ENCODE peak calls at places on chromosomes 1 and 21, in eight cellular contexts. One of them, this sample, is unnamed.

GRCh38 chr1:53535846-53536245 is 76.6 kb downstream of the DMRTB1 start:
- DNase-seq in HAP-1: no peak
- DNase-seq in cardiac muscle cell: no peak
- DNase-seq in tibial nerve: no peak
- DNase-seq in CD8-positive, alpha-beta T cell: no peak
- DNase-seq in mesendoderm: no peak
- DNase-seq in CD4-positive, alpha-beta memory T cell: no peak
- DNase-seq in effector memory CD4-positive, alpha-beta T cell: no peak
- DNase-seq in this sample: no peak

GRCh38 chr1:47471163-47471562 is 33.3 kb downstream of the FOXD2 start:
- DNase-seq in HAP-1: no peak
- DNase-seq in cardiac muscle cell: no peak
- DNase-seq in tibial nerve: peak; percentile 67
- DNase-seq in CD8-positive, alpha-beta T cell: no peak
- DNase-seq in mesendoderm: no peak
- DNase-seq in CD4-positive, alpha-beta memory T cell: no peak
- DNase-seq in effector memory CD4-positive, alpha-beta T cell: no peak
- DNase-seq in this sample: no peak

GRCh38 chr1:205921559-205921887 is 21.7 kb downstream of the SLC26A9 start:
- DNase-seq in HAP-1: no peak
- DNase-seq in cardiac muscle cell: no peak
- DNase-seq in tibial nerve: no peak
- DNase-seq in CD8-positive, alpha-beta T cell: no peak
- DNase-seq in mesendoderm: no peak
- DNase-seq in CD4-positive, alpha-beta memory T cell: no peak
- DNase-seq in effector memory CD4-positive, alpha-beta T cell: no peak
- DNase-seq in this sample: no peak

GRCh38 chr1:66351913-66352312 is 182.0 kb upstream of the SGIP1 start:
- DNase-seq in HAP-1: no peak
- DNase-seq in cardiac muscle cell: no peak
- DNase-seq in tibial nerve: no peak
- DNase-seq in CD8-positive, alpha-beta T cell: no peak
- DNase-seq in mesendoderm: peak; percentile 59
- DNase-seq in CD4-positive, alpha-beta memory T cell: peak; percentile 81
- DNase-seq in effector memory CD4-positive, alpha-beta T cell: peak; percentile 48
- DNase-seq in this sample: peak; percentile 37

GRCh38 chr1:111402083-111402482 is 25.5 kb downstream of the OVGP1 start:
- DNase-seq in HAP-1: no peak
- DNase-seq in cardiac muscle cell: no peak
- DNase-seq in tibial nerve: no peak
- DNase-seq in CD8-positive, alpha-beta T cell: no peak
- DNase-seq in mesendoderm: no peak
- DNase-seq in CD4-positive, alpha-beta memory T cell: no peak
- DNase-seq in effector memory CD4-positive, alpha-beta T cell: no peak
- DNase-seq in this sample: no peak

GRCh38 chr1:78492376-78492950 is 1.7 kb downstream of the PTGFR start:
- DNase-seq in HAP-1: no peak
- DNase-seq in cardiac muscle cell: no peak
- DNase-seq in tibial nerve: no peak
- DNase-seq in CD8-positive, alpha-beta T cell: no peak
- DNase-seq in mesendoderm: no peak
- DNase-seq in CD4-positive, alpha-beta memory T cell: no peak
- DNase-seq in effector memory CD4-positive, alpha-beta T cell: no peak
- DNase-seq in this sample: no peak

GRCh38 chr21:42125571-42126544 is 54.7 kb downstream of the UMODL1 start:
- DNase-seq in HAP-1: no peak
- DNase-seq in cardiac muscle cell: no peak
- DNase-seq in tibial nerve: no peak
- DNase-seq in CD8-positive, alpha-beta T cell: no peak
- DNase-seq in mesendoderm: peak; percentile 52
- DNase-seq in CD4-positive, alpha-beta memory T cell: no peak
- DNase-seq in effector memory CD4-positive, alpha-beta T cell: no peak
- DNase-seq in this sample: peak; percentile 10

GRCh38 chr1:7293702-7294630 is 477.1 kb upstream of the VAMP3 start:
- DNase-seq in HAP-1: no peak
- DNase-seq in cardiac muscle cell: no peak
- DNase-seq in tibial nerve: no peak
- DNase-seq in CD8-positive, alpha-beta T cell: no peak
- DNase-seq in mesendoderm: no peak
- DNase-seq in CD4-positive, alpha-beta memory T cell: no peak
- DNase-seq in effector memory CD4-positive, alpha-beta T cell: no peak
- DNase-seq in this sample: no peak

GRCh38 chr1:7752512-7753417 is 18.3 kb upstream of the VAMP3 start:
- DNase-seq in HAP-1: peak; percentile 75
- DNase-seq in cardiac muscle cell: peak; percentile 77
- DNase-seq in tibial nerve: peak; percentile 50
- DNase-seq in CD8-positive, alpha-beta T cell: peak; percentile 55
- DNase-seq in mesendoderm: peak; percentile 81
- DNase-seq in CD4-positive, alpha-beta memory T cell: peak; percentile 53
- DNase-seq in effector memory CD4-positive, alpha-beta T cell: peak; percentile 47
- DNase-seq in this sample: peak; percentile 73

GRCh38 chr1:19376428-19377372 is 64.6 kb downstream of the SLC66A1 start:
- DNase-seq in HAP-1: no peak
- DNase-seq in cardiac muscle cell: no peak
- DNase-seq in tibial nerve: no peak
- DNase-seq in CD8-positive, alpha-beta T cell: no peak
- DNase-seq in mesendoderm: no peak
- DNase-seq in CD4-positive, alpha-beta memory T cell: no peak
- DNase-seq in effector memory CD4-positive, alpha-beta T cell: no peak
- DNase-seq in this sample: peak; percentile 91

GRCh38 chr1:161044535-161044907 is 1.3 kb downstream of the USF1 start:
- DNase-seq in HAP-1: peak; percentile 43
- DNase-seq in cardiac muscle cell: no peak
- DNase-seq in tibial nerve: no peak
- DNase-seq in CD8-positive, alpha-beta T cell: no peak
- DNase-seq in mesendoderm: no peak
- DNase-seq in CD4-positive, alpha-beta memory T cell: peak; percentile 41
- DNase-seq in effector memory CD4-positive, alpha-beta T cell: no peak
- DNase-seq in this sample: no peak

GRCh38 chr1:90720137-90720636 is 3.1 kb upstream of the BARHL2 start:
- DNase-seq in HAP-1: no peak
- DNase-seq in cardiac muscle cell: no peak
- DNase-seq in tibial nerve: no peak
- DNase-seq in CD8-positive, alpha-beta T cell: no peak
- DNase-seq in mesendoderm: no peak
- DNase-seq in CD4-positive, alpha-beta memory T cell: no peak
- DNase-seq in effector memory CD4-positive, alpha-beta T cell: no peak
- DNase-seq in this sample: no peak

GRCh38 chr1:80375662-80376061 is 1369.1 kb upstream of the ADGRL4 start:
- DNase-seq in HAP-1: no peak
- DNase-seq in cardiac muscle cell: no peak
- DNase-seq in tibial nerve: no peak
- DNase-seq in CD8-positive, alpha-beta T cell: no peak
- DNase-seq in mesendoderm: no peak
- DNase-seq in CD4-positive, alpha-beta memory T cell: no peak
- DNase-seq in effector memory CD4-positive, alpha-beta T cell: no peak
- DNase-seq in this sample: no peak

GRCh38 chr1:167864392-167864992 is 49.4 kb downstream of the ADCY10 start:
- DNase-seq in HAP-1: no peak
- DNase-seq in cardiac muscle cell: no peak
- DNase-seq in tibial nerve: no peak
- DNase-seq in CD8-positive, alpha-beta T cell: no peak
- DNase-seq in mesendoderm: no peak
- DNase-seq in CD4-positive, alpha-beta memory T cell: no peak
- DNase-seq in effector memory CD4-positive, alpha-beta T cell: no peak
- DNase-seq in this sample: no peak

DNA sequence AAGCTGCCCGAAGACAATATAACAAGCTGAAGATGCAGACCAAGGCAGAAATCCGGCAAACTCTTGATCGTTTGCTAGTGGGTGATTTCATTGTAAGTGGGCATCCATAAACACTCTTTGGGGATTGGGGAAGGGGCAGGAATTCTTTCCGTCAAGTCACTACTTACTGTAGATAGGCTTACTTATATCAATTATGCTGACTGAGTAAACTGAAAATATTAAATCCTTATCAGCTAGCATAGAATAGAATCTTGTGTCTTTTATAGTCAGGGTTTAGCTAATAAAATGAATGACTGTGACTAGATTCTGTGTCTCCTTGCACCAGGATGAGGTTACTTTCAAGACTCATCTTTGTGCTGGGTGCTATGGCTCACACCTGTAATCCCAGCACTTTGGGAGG is 41.2 kb downstream of the VPS13D start:
- DNase-seq in HAP-1: no peak
- DNase-seq in cardiac muscle cell: no peak
- DNase-seq in tibial nerve: no peak
- DNase-seq in CD8-positive, alpha-beta T cell: no peak
- DNase-seq in mesendoderm: no peak
- DNase-seq in CD4-positive, alpha-beta memory T cell: no peak
- DNase-seq in effector memory CD4-positive, alpha-beta T cell: no peak
- DNase-seq in this sample: no peak
- H3K36me3 ChIP-seq in HAP-1: peaks cover 24% of the 10 kb centered on the region
- H3K36me3 ChIP-seq in cardiac muscle cell: peaks cover 32% of the 10 kb centered on the region
- H3K36me3 ChIP-seq in tibial nerve: peaks cover 10% of the 10 kb centered on the region
- H3K36me3 ChIP-seq in CD8-positive, alpha-beta T cell: peaks cover 26% of the 10 kb centered on the region
- H3K36me3 ChIP-seq in mesendoderm: peaks cover 3% of the 10 kb centered on the region
- H3K36me3 ChIP-seq in CD4-positive, alpha-beta memory T cell: peaks cover 63% of the 10 kb centered on the region
- H3K36me3 ChIP-seq in effector memory CD4-positive, alpha-beta T cell: peaks cover 63% of the 10 kb centered on the region
- H3K36me3 ChIP-seq in this sample: peaks cover 14% of the 10 kb centered on the region

DNA sequence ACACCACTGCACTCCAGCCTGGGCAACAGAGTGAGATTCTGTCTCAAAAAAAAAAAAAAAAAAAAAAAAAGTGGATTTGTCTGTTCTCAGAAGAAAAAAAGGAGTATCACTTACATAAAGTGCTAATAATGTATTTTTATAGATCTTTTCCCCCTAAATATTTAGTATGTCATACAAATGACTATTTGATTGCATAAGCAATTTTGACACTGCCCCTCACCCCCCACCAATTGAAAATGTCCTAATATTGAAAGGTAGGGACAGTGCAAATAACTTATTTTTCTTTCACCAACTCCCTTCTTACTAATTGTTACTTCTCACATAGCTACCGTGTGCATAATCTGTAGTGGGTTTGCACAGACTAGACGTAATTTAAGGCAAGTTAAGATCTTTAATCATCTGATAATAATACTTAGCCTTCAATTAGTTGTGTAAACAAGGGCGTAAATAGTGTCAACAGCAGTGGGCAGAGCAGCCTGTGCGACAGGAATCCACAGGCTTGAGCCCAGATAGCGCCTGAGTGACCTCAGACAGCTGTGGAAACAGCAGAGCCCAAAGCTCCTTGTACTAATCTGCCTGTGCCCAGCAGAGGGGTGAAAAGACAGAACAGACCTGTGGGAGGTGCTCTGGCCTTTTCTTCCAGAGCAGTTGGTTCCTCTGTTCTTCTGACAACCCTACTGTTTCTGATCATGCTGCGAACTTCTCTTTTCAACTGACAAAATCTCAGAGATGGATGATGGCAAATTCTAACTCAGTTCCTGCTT is 4.5 kb upstream of the IER5 start:
- DNase-seq in HAP-1: peak; percentile 52
- DNase-seq in cardiac muscle cell: peak; percentile 57
- DNase-seq in tibial nerve: no peak
- DNase-seq in CD8-positive, alpha-beta T cell: peak; percentile 58
- DNase-seq in mesendoderm: peak; percentile 85
- DNase-seq in CD4-positive, alpha-beta memory T cell: peak; percentile 68
- DNase-seq in effector memory CD4-positive, alpha-beta T cell: peak; percentile 38
- DNase-seq in this sample: peak; percentile 78
- H3K4me1 ChIP-seq in HAP-1: peaks cover 15% of the 10 kb centered on the region
- H3K4me1 ChIP-seq in cardiac muscle cell: no peaks in the 10 kb centered on the region
- H3K4me1 ChIP-seq in tibial nerve: no peaks in the 10 kb centered on the region
- H3K4me1 ChIP-seq in CD8-positive, alpha-beta T cell: peaks cover 5% of the 10 kb centered on the region
- H3K4me1 ChIP-seq in mesendoderm: no peaks in the 10 kb centered on the region
- H3K4me1 ChIP-seq in CD4-positive, alpha-beta memory T cell: peaks cover 16% of the 10 kb centered on the region
- H3K4me1 ChIP-seq in effector memory CD4-positive, alpha-beta T cell: no peaks in the 10 kb centered on the region
- H3K4me1 ChIP-seq in this sample: no peaks in the 10 kb centered on the region

DNA sequence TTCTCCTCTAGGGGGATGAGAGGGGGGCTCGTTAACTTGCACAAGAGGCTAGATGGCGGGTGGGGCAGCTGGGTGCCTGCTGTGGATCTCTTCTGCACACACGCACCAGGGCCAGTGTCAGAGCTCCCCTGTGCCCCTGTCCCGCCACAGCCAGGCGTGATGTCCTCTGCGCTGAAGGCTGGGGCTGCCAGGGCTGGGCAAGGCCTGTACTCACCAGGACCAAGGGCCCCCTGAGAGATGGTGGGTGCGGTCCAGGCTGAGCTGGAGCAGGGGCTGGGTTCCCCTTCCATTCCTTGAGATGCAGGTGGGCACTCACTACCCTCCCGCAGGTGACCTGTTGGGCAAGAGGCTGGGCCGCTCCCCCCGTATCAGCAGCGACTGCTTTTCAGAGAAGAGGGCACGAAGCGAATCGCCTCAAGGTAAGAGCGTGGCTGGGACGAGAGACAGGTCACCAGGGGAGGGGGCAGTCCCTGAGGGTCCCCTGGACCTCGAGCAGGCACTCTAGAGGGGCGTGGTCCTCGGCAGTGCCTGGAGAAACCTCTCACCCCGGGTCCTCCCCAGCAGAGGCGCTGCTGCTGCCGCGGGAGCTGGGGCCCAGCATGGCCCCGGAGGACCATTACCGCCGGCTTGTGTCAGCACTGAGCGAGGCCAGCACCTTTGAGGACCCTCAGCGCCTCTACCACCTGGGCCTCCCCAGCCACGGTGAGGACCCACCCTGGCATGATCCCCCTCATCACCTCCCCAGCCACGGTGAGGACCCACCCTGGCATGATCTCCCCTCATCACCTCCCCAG is 15.2 kb downstream of the SAMD11 start:
- DNase-seq in HAP-1: no peak
- DNase-seq in cardiac muscle cell: no peak
- DNase-seq in tibial nerve: no peak
- DNase-seq in CD8-positive, alpha-beta T cell: no peak
- DNase-seq in mesendoderm: peak; percentile 75
- DNase-seq in CD4-positive, alpha-beta memory T cell: no peak
- DNase-seq in effector memory CD4-positive, alpha-beta T cell: no peak
- DNase-seq in this sample: no peak
- H3K27me3 ChIP-seq in HAP-1: no peaks in the 10 kb centered on the region
- H3K27me3 ChIP-seq in cardiac muscle cell: peaks cover 25% of the 10 kb centered on the region
- H3K27me3 ChIP-seq in tibial nerve: no peaks in the 10 kb centered on the region
- H3K27me3 ChIP-seq in CD8-positive, alpha-beta T cell: peaks cover 15% of the 10 kb centered on the region
- H3K27me3 ChIP-seq in mesendoderm: no peaks in the 10 kb centered on the region
- H3K27me3 ChIP-seq in CD4-positive, alpha-beta memory T cell: peaks cover 7% of the 10 kb centered on the region
- H3K27me3 ChIP-seq in effector memory CD4-positive, alpha-beta T cell: peaks cover 55% of the 10 kb centered on the region
- H3K27me3 ChIP-seq in this sample: peaks cover 19% of the 10 kb centered on the region

GRCh38 chr21:46379105-46379504 is 55.1 kb downstream of the PCNT start:
- DNase-seq in HAP-1: no peak
- DNase-seq in cardiac muscle cell: no peak
- DNase-seq in tibial nerve: no peak
- DNase-seq in CD8-positive, alpha-beta T cell: no peak
- DNase-seq in mesendoderm: no peak
- DNase-seq in CD4-positive, alpha-beta memory T cell: no peak
- DNase-seq in effector memory CD4-positive, alpha-beta T cell: no peak
- DNase-seq in this sample: no peak

GRCh38 chr21:46384556-46384955 is 60.6 kb downstream of the PCNT start:
- DNase-seq in HAP-1: no peak
- DNase-seq in cardiac muscle cell: no peak
- DNase-seq in tibial nerve: no peak
- DNase-seq in CD8-positive, alpha-beta T cell: no peak
- DNase-seq in mesendoderm: no peak
- DNase-seq in CD4-positive, alpha-beta memory T cell: no peak
- DNase-seq in effector memory CD4-positive, alpha-beta T cell: no peak
- DNase-seq in this sample: no peak

GRCh38 chr21:46379691-46380090 is 55.7 kb downstream of the PCNT start:
- DNase-seq in HAP-1: no peak
- DNase-seq in cardiac muscle cell: no peak
- DNase-seq in tibial nerve: no peak
- DNase-seq in CD8-positive, alpha-beta T cell: no peak
- DNase-seq in mesendoderm: no peak
- DNase-seq in CD4-positive, alpha-beta memory T cell: no peak
- DNase-seq in effector memory CD4-positive, alpha-beta T cell: no peak
- DNase-seq in this sample: no peak

GRCh38 chr21:46377789-46378188 is 53.8 kb downstream of the PCNT start:
- DNase-seq in HAP-1: no peak
- DNase-seq in cardiac muscle cell: no peak
- DNase-seq in tibial nerve: no peak
- DNase-seq in CD8-positive, alpha-beta T cell: no peak
- DNase-seq in mesendoderm: no peak
- DNase-seq in CD4-positive, alpha-beta memory T cell: no peak
- DNase-seq in effector memory CD4-positive, alpha-beta T cell: no peak
- DNase-seq in this sample: no peak

GRCh38 chr21:46381521-46381920 is 57.6 kb downstream of the PCNT start:
- DNase-seq in HAP-1: peak; percentile 60
- DNase-seq in cardiac muscle cell: no peak
- DNase-seq in tibial nerve: no peak
- DNase-seq in CD8-positive, alpha-beta T cell: no peak
- DNase-seq in mesendoderm: no peak
- DNase-seq in CD4-positive, alpha-beta memory T cell: no peak
- DNase-seq in effector memory CD4-positive, alpha-beta T cell: no peak
- DNase-seq in this sample: no peak
- H3K36me3 ChIP-seq in HAP-1: peaks cover 20% of the 10 kb centered on the region
- H3K36me3 ChIP-seq in cardiac muscle cell: no peaks in the 10 kb centered on the region
- H3K36me3 ChIP-seq in tibial nerve: peaks cover 4% of the 10 kb centered on the region
- H3K36me3 ChIP-seq in CD8-positive, alpha-beta T cell: peaks cover 12% of the 10 kb centered on the region
- H3K36me3 ChIP-seq in mesendoderm: peaks cover 6% of the 10 kb centered on the region
- H3K36me3 ChIP-seq in CD4-positive, alpha-beta memory T cell: peaks cover 6% of the 10 kb centered on the region
- H3K36me3 ChIP-seq in effector memory CD4-positive, alpha-beta T cell: peaks cover 12% of the 10 kb centered on the region
- H3K36me3 ChIP-seq in this sample: peaks cover 4% of the 10 kb centered on the region

This sample was measured in small intestine.